ENCODE peak calls at places on chromosome 12, in seven cellular contexts. One of them, this sample, is unnamed. For H3K4me1, the result is how much of the 10 kb centered on the place peaks cover.

GRCh38 chr12:23424685-23425084 is 524.8 kb downstream of the SOX5 start:
- DNase-seq in IMR-90: no peak
- DNase-seq in H1: no peak
- DNase-seq in neuronal stem cell: no peak
- DNase-seq in H9: no peak
- DNase-seq in mesenchymal stem cell: no peak
- DNase-seq in mesendoderm: no peak
- DNase-seq in this sample: no peak

GRCh38 chr12:108399514-108399913 is 60.4 kb upstream of the CMKLR1 start:
- DNase-seq in IMR-90: no peak
- DNase-seq in H1: no peak
- DNase-seq in neuronal stem cell: no peak
- DNase-seq in H9: no peak
- DNase-seq in mesenchymal stem cell: no peak
- DNase-seq in mesendoderm: no peak
- DNase-seq in this sample: no peak

GRCh38 chr12:93886533-93887511 is 209.6 kb downstream of the CRADD start:
- DNase-seq in IMR-90: peak
- DNase-seq in H1: no peak
- DNase-seq in neuronal stem cell: no peak
- DNase-seq in H9: no peak
- DNase-seq in mesenchymal stem cell: peak
- DNase-seq in mesendoderm: no peak
- DNase-seq in this sample: no peak

GRCh38 chr12:56152756-56153137 is 360 bp downstream of the MYL6B start:
- DNase-seq in IMR-90: no peak
- DNase-seq in H1: no peak
- DNase-seq in neuronal stem cell: no peak
- DNase-seq in H9: no peak
- DNase-seq in mesenchymal stem cell: no peak
- DNase-seq in mesendoderm: no peak
- DNase-seq in this sample: no peak

GRCh38 chr12:55142896-55143870 is 17.0 kb downstream of the OR9K2 start:
- DNase-seq in IMR-90: peak
- DNase-seq in H1: peak
- DNase-seq in neuronal stem cell: peak
- DNase-seq in H9: peak
- DNase-seq in mesenchymal stem cell: peak
- DNase-seq in mesendoderm: peak
- DNase-seq in this sample: peak

GRCh38 chr12:30019386-30020140 is 235.8 kb upstream of the TMTC1 start:
- DNase-seq in IMR-90: peak
- DNase-seq in H1: no peak
- DNase-seq in neuronal stem cell: no peak
- DNase-seq in H9: no peak
- DNase-seq in mesenchymal stem cell: peak
- DNase-seq in mesendoderm: no peak
- DNase-seq in this sample: no peak

GRCh38 chr12:31523306-31523705 is 67.6 kb downstream of the DENND5B start:
- DNase-seq in IMR-90: no peak
- DNase-seq in H1: no peak
- DNase-seq in neuronal stem cell: no peak
- DNase-seq in H9: no peak
- DNase-seq in mesenchymal stem cell: no peak
- DNase-seq in mesendoderm: no peak
- DNase-seq in this sample: no peak

GRCh38 chr12:48002773-48003218 is 1.5 kb downstream of the COL2A1 start:
- DNase-seq in IMR-90: peak
- DNase-seq in H1: peak
- DNase-seq in neuronal stem cell: no peak
- DNase-seq in H9: no peak
- DNase-seq in mesenchymal stem cell: peak
- DNase-seq in mesendoderm: peak
- DNase-seq in this sample: peak

GRCh38 chr12:104520242-104520900 is 63.6 kb downstream of the CHST11 start:
- DNase-seq in IMR-90: no peak
- DNase-seq in H1: no peak
- DNase-seq in neuronal stem cell: no peak
- DNase-seq in H9: no peak
- DNase-seq in mesenchymal stem cell: peak
- DNase-seq in mesendoderm: peak
- DNase-seq in this sample: no peak

GRCh38 chr12:910416-910815 is 39.1 kb downstream of the RAD52 start:
- DNase-seq in IMR-90: no peak
- DNase-seq in H1: no peak
- DNase-seq in neuronal stem cell: no peak
- DNase-seq in H9: no peak
- DNase-seq in mesenchymal stem cell: no peak
- DNase-seq in mesendoderm: no peak
- DNase-seq in this sample: no peak

GRCh38 chr12:109301643-109302176 is 7.4 kb downstream of the FOXN4 start:
- DNase-seq in IMR-90: no peak
- DNase-seq in H1: no peak
- DNase-seq in neuronal stem cell: no peak
- DNase-seq in H9: no peak
- DNase-seq in mesenchymal stem cell: no peak
- DNase-seq in mesendoderm: no peak
- DNase-seq in this sample: no peak

GRCh38 chr12:122886851-122887816 is 8.8 kb downstream of the VPS37B start:
- DNase-seq in IMR-90: peak
- DNase-seq in H1: no peak
- DNase-seq in neuronal stem cell: no peak
- DNase-seq in H9: no peak
- DNase-seq in mesenchymal stem cell: peak
- DNase-seq in mesendoderm: no peak
- DNase-seq in this sample: peak

GRCh38 chr12:83985068-83985467 is 927.5 kb downstream of the SLC6A15 start:
- DNase-seq in IMR-90: no peak
- DNase-seq in H1: no peak
- DNase-seq in neuronal stem cell: no peak
- DNase-seq in H9: no peak
- DNase-seq in mesenchymal stem cell: no peak
- DNase-seq in mesendoderm: no peak
- DNase-seq in this sample: no peak

GRCh38 chr12:75447695-75448393 is 32.7 kb upstream of the GLIPR1 start:
- DNase-seq in IMR-90: peak
- DNase-seq in H1: no peak
- DNase-seq in neuronal stem cell: no peak
- DNase-seq in H9: no peak
- DNase-seq in mesenchymal stem cell: no peak
- DNase-seq in mesendoderm: no peak
- DNase-seq in this sample: no peak

GRCh38 chr12:50595667-50596066 is 90.9 kb downstream of the DIP2B start:
- DNase-seq in IMR-90: no peak
- DNase-seq in H1: no peak
- DNase-seq in neuronal stem cell: no peak
- DNase-seq in H9: no peak
- DNase-seq in mesenchymal stem cell: no peak
- DNase-seq in mesendoderm: no peak
- DNase-seq in this sample: no peak

GRCh38 chr12:46891306-46891705 is 65.5 kb upstream of the SLC38A4 start:
- DNase-seq in IMR-90: peak
- DNase-seq in H1: no peak
- DNase-seq in neuronal stem cell: no peak
- DNase-seq in H9: no peak
- DNase-seq in mesenchymal stem cell: peak
- DNase-seq in mesendoderm: no peak
- DNase-seq in this sample: no peak

GRCh38 chr12:68020699-68021098 is 31.5 kb downstream of the IFNG-AS1 start:
- DNase-seq in IMR-90: no peak
- DNase-seq in H1: no peak
- DNase-seq in neuronal stem cell: no peak
- DNase-seq in H9: no peak
- DNase-seq in mesenchymal stem cell: no peak
- DNase-seq in mesendoderm: no peak
- DNase-seq in this sample: no peak

GRCh38 chr12:34406996-34407300 is 384.7 kb downstream of the ALG10 start:
- DNase-seq in IMR-90: no peak
- DNase-seq in H1: no peak
- DNase-seq in neuronal stem cell: no peak
- DNase-seq in H9: peak
- DNase-seq in mesenchymal stem cell: no peak
- DNase-seq in mesendoderm: no peak
- DNase-seq in this sample: no peak

GRCh38 chr12:119565404-119565803 is 28.2 kb upstream of the TMEM233 start:
- DNase-seq in IMR-90: no peak
- DNase-seq in H1: no peak
- DNase-seq in neuronal stem cell: no peak
- DNase-seq in H9: no peak
- DNase-seq in mesenchymal stem cell: no peak
- DNase-seq in mesendoderm: no peak
- DNase-seq in this sample: no peak

GRCh38 chr12:120971299-120972180 is 6.8 kb upstream of the HNF1A start:
- DNase-seq in IMR-90: peak
- DNase-seq in H1: no peak
- DNase-seq in neuronal stem cell: peak
- DNase-seq in H9: no peak
- DNase-seq in mesenchymal stem cell: peak
- DNase-seq in mesendoderm: peak
- DNase-seq in this sample: peak

GRCh38 chr12:54442071-54442470 is 23.0 kb upstream of the ITGA5 start:
- DNase-seq in IMR-90: no peak
- DNase-seq in H1: no peak
- DNase-seq in neuronal stem cell: no peak
- DNase-seq in H9: no peak
- DNase-seq in mesenchymal stem cell: no peak
- DNase-seq in mesendoderm: no peak
- DNase-seq in this sample: no peak

GRCh38 chr12:47391566-47391965 is 311.8 kb upstream of the AMIGO2 start:
- DNase-seq in IMR-90: no peak
- DNase-seq in H1: no peak
- DNase-seq in neuronal stem cell: no peak
- DNase-seq in H9: no peak
- DNase-seq in mesenchymal stem cell: no peak
- DNase-seq in mesendoderm: no peak
- DNase-seq in this sample: no peak

GRCh38 chr12:12716845-12717585 is at the start of gene CDKN1B:
- DNase-seq in IMR-90: peak
- DNase-seq in H1: peak
- DNase-seq in neuronal stem cell: peak
- DNase-seq in H9: peak
- DNase-seq in mesenchymal stem cell: peak
- DNase-seq in mesendoderm: peak
- DNase-seq in this sample: peak

GRCh38 chr12:12715128-12715458 is 2.1 kb upstream of the CDKN1B start:
- DNase-seq in IMR-90: no peak
- DNase-seq in H1: no peak
- DNase-seq in neuronal stem cell: no peak
- DNase-seq in H9: no peak
- DNase-seq in mesenchymal stem cell: no peak
- DNase-seq in mesendoderm: no peak
- DNase-seq in this sample: no peak

GRCh38 chr12:12715459-12716150 is 1.6 kb upstream of the CDKN1B start:
- DNase-seq in IMR-90: no peak
- DNase-seq in H1: no peak
- DNase-seq in neuronal stem cell: no peak
- DNase-seq in H9: no peak
- DNase-seq in mesenchymal stem cell: peak
- DNase-seq in mesendoderm: no peak
- DNase-seq in this sample: no peak

GRCh38 chr12:12717586-12718381 is 616 bp downstream of the CDKN1B start:
- DNase-seq in IMR-90: no peak
- DNase-seq in H1: peak
- DNase-seq in neuronal stem cell: no peak
- DNase-seq in H9: peak
- DNase-seq in mesenchymal stem cell: peak
- DNase-seq in mesendoderm: peak
- DNase-seq in this sample: peak

GRCh38 chr12:12716151-12716844 is 870 bp upstream of the CDKN1B start:
- DNase-seq in IMR-90: peak
- DNase-seq in H1: no peak
- DNase-seq in neuronal stem cell: no peak
- DNase-seq in H9: no peak
- DNase-seq in mesenchymal stem cell: peak
- DNase-seq in mesendoderm: peak
- DNase-seq in this sample: no peak
- H3K4me1 ChIP-seq in IMR-90: under half
- H3K4me1 ChIP-seq in H1: under half
- H3K4me1 ChIP-seq in neuronal stem cell: under half
- H3K4me1 ChIP-seq in H9: under half
- H3K4me1 ChIP-seq in mesenchymal stem cell: under half
- H3K4me1 ChIP-seq in mesendoderm: under half
- H3K4me1 ChIP-seq in this sample: under half

GRCh38 chr12:71509705-71510104 is 70.1 kb downstream of the LGR5 start:
- DNase-seq in IMR-90: no peak
- DNase-seq in H1: no peak
- DNase-seq in neuronal stem cell: no peak
- DNase-seq in H9: no peak
- DNase-seq in mesenchymal stem cell: no peak
- DNase-seq in mesendoderm: no peak
- DNase-seq in this sample: no peak
- H2BK120ac ChIP-seq in IMR-90: no peak
- H2BK120ac ChIP-seq in H1: no peak
- H2BK120ac ChIP-seq in neuronal stem cell: no peak
- H2BK120ac ChIP-seq in H9: no peak
- H2BK120ac ChIP-seq in mesenchymal stem cell: no peak
- H2BK120ac ChIP-seq in mesendoderm: no peak
- H2BK120ac ChIP-seq in this sample: no peak

DNA sequence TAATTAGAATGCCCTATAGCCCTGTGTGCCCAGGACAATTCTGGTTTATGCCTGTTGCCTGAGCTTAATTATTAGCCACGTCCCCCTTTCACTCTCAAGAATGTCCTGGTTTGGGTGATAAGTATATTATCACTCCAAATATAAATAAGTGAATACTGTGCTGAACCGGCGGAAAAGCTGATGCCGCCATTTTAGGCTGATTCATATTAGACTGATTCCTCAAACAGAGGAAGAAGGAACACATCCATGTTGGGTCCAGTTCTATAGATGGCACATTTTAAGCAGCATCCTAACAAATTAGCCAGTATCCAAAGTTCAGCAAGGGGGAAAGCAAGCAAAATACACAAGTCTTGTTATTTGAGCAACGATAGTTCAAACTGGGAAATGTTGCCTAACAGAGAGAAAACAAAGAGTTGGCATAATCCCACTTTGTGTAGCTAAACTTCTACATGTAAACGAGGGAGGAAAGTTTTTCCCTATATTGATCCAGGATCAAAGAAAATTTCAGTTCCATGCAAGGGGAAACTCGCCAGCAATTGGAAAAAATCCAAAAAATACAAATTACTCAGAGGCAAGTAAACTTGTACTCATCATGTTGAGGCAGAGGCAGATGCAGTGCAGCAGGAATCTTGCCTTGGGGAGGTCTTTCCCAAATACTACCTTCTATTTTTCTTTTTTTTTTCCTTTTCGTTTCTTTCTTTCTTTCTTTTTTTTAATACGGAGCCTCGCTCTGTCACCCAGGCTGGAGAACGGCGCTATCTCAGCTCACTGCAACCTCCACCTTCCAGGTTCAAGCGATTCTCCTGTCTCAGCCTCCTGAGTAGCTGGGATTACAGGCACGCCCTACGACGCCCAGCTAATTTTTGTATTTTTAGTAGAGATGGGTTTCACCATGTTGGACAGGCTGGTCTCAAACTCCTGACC is 96.2 kb downstream of the ITPR2 start:
- DNase-seq in IMR-90: peak
- DNase-seq in H1: no peak
- DNase-seq in neuronal stem cell: no peak
- DNase-seq in H9: no peak
- DNase-seq in mesenchymal stem cell: no peak
- DNase-seq in mesendoderm: no peak
- DNase-seq in this sample: no peak
- H3K4me1 ChIP-seq in IMR-90: under half
- H3K4me1 ChIP-seq in H1: under half
- H3K4me1 ChIP-seq in neuronal stem cell: under half
- H3K4me1 ChIP-seq in H9: under half
- H3K4me1 ChIP-seq in mesenchymal stem cell: under half
- H3K4me1 ChIP-seq in mesendoderm: under half
- H3K4me1 ChIP-seq in this sample: under half

GRCh38 chr12:32903318-32903717 is 6.7 kb upstream of the PKP2 start:
- DNase-seq in IMR-90: no peak
- DNase-seq in H1: no peak
- DNase-seq in neuronal stem cell: no peak
- DNase-seq in H9: no peak
- DNase-seq in mesenchymal stem cell: no peak
- DNase-seq in mesendoderm: no peak
- DNase-seq in this sample: no peak
- H2BK120ac ChIP-seq in IMR-90: no peak
- H2BK120ac ChIP-seq in H1: no peak
- H2BK120ac ChIP-seq in neuronal stem cell: no peak
- H2BK120ac ChIP-seq in H9: no peak
- H2BK120ac ChIP-seq in mesenchymal stem cell: no peak
- H2BK120ac ChIP-seq in mesendoderm: no peak
- H2BK120ac ChIP-seq in this sample: no peak

This sample was measured in trophoblast cell.